ENCODE peak calls at places on chromosomes 16 and 17, in nine cellular contexts. D is left ventricle myocardium inferior, U is HepG2, J is kidney epithelial cell, M is SK-N-SH, O is cardiac muscle cell, F is heart left ventricle, G is OCI-LY7, L is transverse colon. B is an unnamed sample. For H3K36me3, the result is how much of the 10 kb centered on the place peaks cover.

GRCh38 chr16:85204242-85205010 is 92.2 kb upstream of the CIBAR2 start:
- DNase-seq in G (no peak), O (peak), D (no peak), J (no peak), L (no peak), U (no peak), F (no peak), M (no peak), B (no peak)

GRCh38 chr16:84339766-84340165 is 28.6 kb upstream of the ATP2C2 start:
- DNase-seq in L (no peak), G (no peak), F (no peak), M (no peak), D (no peak), O (no peak), U (no peak), J (no peak), B (no peak)

GRCh38 chr16:28039493-28039892 is 24.0 kb downstream of the GSG1L start:
- DNase-seq in J (no peak), O (no peak), M (no peak), D (no peak), L (no peak), U (no peak), G (no peak), F (no peak), B (no peak)

GRCh38 chr16:10188236-10188635 is 6.0 kb upstream of the GRIN2A start:
- DNase-seq in M (no peak), D (no peak), O (no peak), U (no peak), J (no peak), G (no peak), L (no peak), F (no peak), B (no peak)

GRCh38 chr17:64213995-64214507 is 49.0 kb downstream of the TEX2 start:
- DNase-seq in F (no peak), D (no peak), L (no peak), U (no peak), M (no peak), G (no peak), O (peak), J (peak), B (no peak)

GRCh38 chr17:62792122-62792800 is 15.9 kb downstream of the MARCHF10 start:
- DNase-seq in O (peak), D (no peak), M (no peak), U (peak), L (no peak), G (no peak), J (peak), F (no peak), B (no peak)

GRCh38 chr16:67555795-67556212 is 6.5 kb upstream of the CTCF start:
- DNase-seq in F (no peak), J (no peak), D (no peak), G (peak), O (peak), L (no peak), M (no peak), U (no peak), B (no peak)

GRCh38 chr16:68607443-68607842 is 37.7 kb upstream of the CDH3 start:
- DNase-seq in J (no peak), U (no peak), G (no peak), M (no peak), O (no peak), F (no peak), L (no peak), D (no peak), B (no peak)

GRCh38 chr16:10858203-10858602 is 18.8 kb upstream of the CIITA start:
- DNase-seq in O (no peak), D (no peak), J (no peak), M (no peak), F (no peak), U (no peak), G (no peak), L (no peak), B (no peak)

GRCh38 chr16:64826374-64826773 is 295.5 kb downstream of the CDH11 start:
- DNase-seq in J (no peak), O (peak), G (no peak), M (no peak), F (no peak), U (no peak), L (no peak), D (no peak), B (no peak)

GRCh38 chr16:75256059-75256870 is 4.8 kb upstream of the BCAR1 start:
- DNase-seq in U (peak), G (no peak), M (no peak), D (no peak), O (no peak), L (no peak), F (no peak), J (no peak), B (no peak)

GRCh38 chr16:81838794-81839193 is 59.7 kb downstream of the PLCG2 start:
- DNase-seq in U (no peak), D (no peak), L (no peak), F (no peak), J (no peak), O (peak), M (no peak), G (peak), B (peak)

GRCh38 chr16:11470676-11471415 is 115.9 kb downstream of the LITAF start:
- DNase-seq in O (peak), U (no peak), F (no peak), D (no peak), M (peak), G (no peak), L (no peak), J (no peak), B (no peak)

GRCh38 chr17:82106697-82107305 is 8.8 kb upstream of the FASN start:
- DNase-seq in J (no peak), G (no peak), M (no peak), L (no peak), U (no peak), F (no peak), D (peak), O (no peak), B (peak)

GRCh38 chr17:75991396-75991795 is 9.3 kb upstream of the CDK3 start:
- DNase-seq in O (no peak), U (no peak), D (no peak), F (no peak), G (no peak), M (no peak), L (no peak), J (no peak), B (no peak)

GRCh38 chr17:68197091-68197996 is 50.5 kb upstream of the AMZ2 start:
- DNase-seq in G (no peak), D (peak), U (no peak), J (no peak), O (no peak), F (no peak), M (peak), L (peak), B (no peak)

GRCh38 chr16:83433201-83433600 is 374.6 kb upstream of the HSBP1 start:
- DNase-seq in G (no peak), U (no peak), F (no peak), L (no peak), O (no peak), M (no peak), D (no peak), J (peak), B (no peak)

GRCh38 chr17:81517339-81518112 is 4.9 kb upstream of the ACTG1 start:
- DNase-seq in F (no peak), L (peak), G (peak), J (no peak), U (no peak), D (no peak), O (no peak), M (no peak), B (peak)

GRCh38 chr16:12902511-12903324 is 1.3 kb downstream of the SHISA9 start:
- DNase-seq in F (no peak), J (no peak), O (no peak), L (no peak), M (peak), U (no peak), D (no peak), G (no peak), B (no peak)

GRCh38 chr16:77679901-77680300 is 42.4 kb upstream of the NUDT7 start:
- DNase-seq in D (no peak), G (peak), J (no peak), F (no peak), O (no peak), L (no peak), M (no peak), U (no peak), B (peak)

GRCh38 chr17:18105595-18105994 is 3.0 kb upstream of the MYO15A start:
- DNase-seq in L (no peak), D (no peak), U (no peak), M (no peak), G (no peak), F (no peak), J (no peak), O (no peak), B (no peak)

GRCh38 chr16:87053016-87053982 is 263.9 kb downstream of the C16orf95 start:
- DNase-seq in J (no peak), L (no peak), F (no peak), D (no peak), M (no peak), G (no peak), U (no peak), O (no peak), B (no peak)

GRCh38 chr16:14014284-14014625 is 56.9 kb upstream of the MRTFB start:
- DNase-seq in J (no peak), L (no peak), U (no peak), G (no peak), D (no peak), O (no peak), F (no peak), M (no peak), B (no peak)

GRCh38 chr17:2595736-2596135 is 2.3 kb downstream of the PAFAH1B1 start:
- DNase-seq in O (peak), U (no peak), G (peak), L (no peak), D (no peak), M (no peak), F (no peak), J (no peak), B (no peak)

GRCh38 chr17:45816966-45817365 is 27.7 kb upstream of the SPPL2C start:
- DNase-seq in U (no peak), G (no peak), O (no peak), L (no peak), M (no peak), F (no peak), D (no peak), J (no peak), B (no peak)

GRCh38 chr17:78031435-78031834 is 72.9 kb downstream of the TNRC6C start:
- DNase-seq in L (no peak), M (no peak), G (no peak), F (no peak), O (no peak), J (no peak), U (no peak), D (no peak), B (no peak)

GRCh38 chr16:67885545-67885944 is 860 bp downstream of the NRN1L start:
- DNase-seq in L (no peak), M (no peak), J (no peak), D (no peak), F (no peak), U (no peak), G (no peak), O (no peak), B (no peak)

GRCh38 chr16:68079616-68080344 is 5.4 kb upstream of the NFATC3 start:
- DNase-seq in M (no peak), J (no peak), G (peak), U (peak), L (peak), O (peak), F (peak), D (peak), B (no peak)

GRCh38 chr17:17204041-17204591 is 2.0 kb downstream of the PLD6 start:
- DNase-seq in L (peak), J (no peak), O (no peak), M (no peak), U (no peak), G (no peak), D (peak), F (peak), B (no peak)

GRCh38 chr17:17445296-17445924 is 31.4 kb upstream of the MED9 start:
- DNase-seq in G (no peak), D (no peak), O (no peak), F (no peak), L (no peak), J (no peak), U (no peak), M (no peak), B (no peak)

GRCh38 chr17:82064433-82065192 is 991 bp downstream of the DUS1L start:
- DNase-seq in U (peak), J (no peak), M (no peak), D (no peak), G (peak), L (peak), O (no peak), F (no peak), B (peak)

GRCh38 chr17:58436805-58437239 is 19.5 kb upstream of the RNF43 start:
- DNase-seq in D (no peak), J (no peak), O (peak), L (no peak), G (no peak), F (no peak), U (no peak), M (no peak), B (no peak)

GRCh38 chr17:63939401-63939800 is 7.3 kb upstream of the CD79B start:
- DNase-seq in F (no peak), L (no peak), M (no peak), J (no peak), O (no peak), D (no peak), U (no peak), G (no peak), B (no peak)

GRCh38 chr17:32323046-32323445 is 18.9 kb downstream of the C17orf75 start:
- DNase-seq in U (no peak), O (no peak), L (no peak), F (no peak), G (no peak), M (no peak), D (no peak), J (no peak), B (no peak)

GRCh38 chr17:32318071-32318470 is 23.9 kb downstream of the C17orf75 start:
- DNase-seq in M (no peak), G (no peak), O (no peak), F (no peak), D (no peak), J (no peak), L (no peak), U (no peak), B (no peak)

GRCh38 chr17:32320847-32321246 is 21.1 kb downstream of the C17orf75 start:
- DNase-seq in L (no peak), O (no peak), M (no peak), U (no peak), J (no peak), G (no peak), F (no peak), D (no peak), B (no peak)

GRCh38 chr17:32317353-32317752 is 24.6 kb downstream of the C17orf75 start:
- DNase-seq in J (no peak), U (no peak), L (no peak), O (no peak), G (no peak), M (no peak), F (no peak), D (no peak), B (no peak)

GRCh38 chr17:32319548-32319905 is 22.4 kb downstream of the C17orf75 start:
- DNase-seq in M (peak), D (peak), F (peak), L (peak), J (no peak), U (peak), O (peak), G (peak), B (peak)
- H3K4me3 ChIP-seq in M (no peak), D (no peak), F (no peak), L (no peak), J (no peak), U (no peak), O (no peak), G (no peak), B (peak)

DNA sequence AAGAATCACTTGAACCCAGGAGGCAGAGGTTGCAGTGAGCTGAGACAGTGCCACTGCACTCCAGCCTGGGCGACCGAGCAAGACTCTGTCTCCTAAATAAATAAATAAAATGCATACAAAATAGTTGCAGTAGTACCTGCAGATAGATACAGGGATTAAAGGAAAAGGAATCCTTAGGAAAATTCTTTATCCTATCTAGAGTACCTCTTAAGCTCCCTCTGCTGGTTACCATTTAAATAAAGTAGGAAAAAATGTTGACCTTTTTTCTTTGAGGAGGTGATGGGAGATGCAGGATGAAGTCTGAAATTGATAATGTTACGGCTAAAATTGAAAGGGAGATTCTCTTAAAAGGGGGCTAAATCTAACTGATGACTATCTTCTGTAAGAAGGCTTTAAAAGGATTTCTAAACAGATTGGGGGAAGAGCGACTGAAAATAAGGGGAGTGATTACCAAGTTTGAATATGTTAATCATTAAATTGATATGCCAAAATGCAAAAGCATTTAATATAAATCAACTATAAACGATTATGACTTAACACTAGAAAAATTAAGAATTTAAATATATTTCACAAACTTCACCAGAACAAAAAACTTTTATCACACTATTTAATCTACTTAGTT is 29.4 kb downstream of the C16orf87 start:
- DNase-seq in J (no peak), U (peak), O (peak), F (no peak), G (no peak), M (peak), L (no peak), D (no peak), B (no peak)
- TF ChIP-seq CTCF in J (peak), U (peak), O (peak), F (peak), G (peak), M (peak), L (peak), D (peak), B (no peak)

GRCh38 chr17:50107790-50108414 is 12.8 kb downstream of the PDK2 start:
- DNase-seq in J (no peak), L (no peak), D (no peak), U (no peak), O (no peak), F (no peak), M (no peak), G (no peak), B (no peak)

GRCh38 chr17:50109785-50110184 is 14.6 kb downstream of the PDK2 start:
- DNase-seq in G (no peak), J (no peak), D (no peak), M (no peak), L (no peak), F (no peak), O (no peak), U (no peak), B (no peak)

GRCh38 chr17:50109207-50109606 is 14.1 kb downstream of the PDK2 start:
- DNase-seq in O (no peak), L (no peak), J (no peak), U (no peak), G (no peak), F (no peak), M (no peak), D (no peak), B (no peak)

GRCh38 chr17:50106393-50107131 is 11.4 kb downstream of the PDK2 start:
- DNase-seq in M (no peak), L (no peak), U (no peak), O (no peak), F (no peak), D (no peak), J (no peak), G (no peak), B (no peak)

GRCh38 chr17:50108556-50108955 is 13.4 kb downstream of the PDK2 start:
- DNase-seq in J (no peak), D (no peak), G (no peak), M (no peak), L (no peak), F (no peak), O (no peak), U (no peak), B (no peak)
- H3K36me3 ChIP-seq in J (under half), D (half or more), G (under half), M (under half), L (under half), F (under half), O (under half), U (under half), B (under half)

GRCh38 chr16:58684354-58685083 is at the start of gene SLC38A7:
- DNase-seq in M (peak), U (peak), D (peak), L (peak), J (peak), G (peak), O (peak), F (peak), B (peak)

GRCh38 chr16:58684001-58684353 is 593 bp downstream of the SLC38A7 start:
- DNase-seq in F (no peak), G (no peak), D (peak), U (no peak), J (no peak), L (no peak), O (peak), M (no peak), B (no peak)

GRCh38 chr16:58679763-58680162 is 4.8 kb downstream of the SLC38A7 start:
- DNase-seq in G (no peak), D (no peak), O (no peak), F (no peak), J (no peak), L (no peak), M (no peak), U (no peak), B (no peak)

GRCh38 chr16:58685084-58685449 is 497 bp upstream of the SLC38A7 start:
- DNase-seq in F (no peak), O (no peak), U (peak), D (no peak), L (no peak), J (no peak), M (no peak), G (no peak), B (no peak)
- H3K4me3 ChIP-seq in F (peak), O (no peak), U (peak), D (peak), L (peak), J (no peak), M (peak), G (peak), B (no peak)

GRCh38 chr17:36608794-36609497 is 7.6 kb downstream of the MRM1 start:
- DNase-seq in G (peak), J (no peak), L (peak), M (no peak), D (peak), F (no peak), U (no peak), O (peak), B (peak)
- TF ChIP-seq CTCF in G (peak), J (peak), L (peak), M (no peak), D (peak), F (peak), U (peak), O (peak), B (peak)

GRCh38 chr17:28399808-28400207 is 6.2 kb downstream of the SLC46A1 start:
- DNase-seq in G (no peak), D (no peak), L (no peak), F (no peak), J (no peak), M (no peak), O (no peak), U (no peak), B (no peak)
- H3K36me3 ChIP-seq in G (under half), D (under half), L (under half), F (under half), J (under half), M (under half), O (under half), U (under half), B (under half)

GRCh38 chr16:73065617-73066313 is 17.8 kb upstream of the ZFHX3 start:
- DNase-seq in U (no peak), J (no peak), L (peak), O (peak), F (no peak), G (no peak), D (peak), M (no peak), B (no peak)
- H3K4me3 ChIP-seq in U (peak), J (no peak), L (peak), O (peak), F (peak), G (no peak), D (peak), M (no peak), B (no peak)